ENCODE peak calls at places on chromosomes 13 and 19, in five cellular contexts. Q is ELR; S is BJ; J is left ventricle myocardium superior; I is activated CD4-positive, alpha-beta T cell treated with anti-CD3 and anti-CD28 coated beads for 36 hours. A is an unnamed sample.

GRCh38 chr13:48278806-48279205 is 24.7 kb upstream of the RB1 start:
- DNase-seq in Q (no peak), S (no peak), J (no peak), I (no peak), A (no peak)

GRCh38 chr13:104584481-104584880 is 1518.3 kb upstream of the SLC10A2 start:
- DNase-seq in Q (no peak), S (no peak), J (no peak), I (no peak), A (peak)

GRCh38 chr13:94534171-94534570 is 54.7 kb upstream of the DCT start:
- DNase-seq in Q (peak), S (no peak), J (no peak), I (no peak), A (no peak)

GRCh38 chr13:79160818-79161217 is 245.2 kb downstream of the RBM26 start:
- DNase-seq in Q (no peak), S (no peak), J (no peak), I (no peak), A (no peak)

GRCh38 chr13:46773556-46773955 is 23.4 kb downstream of the ESD start:
- DNase-seq in Q (no peak), S (no peak), J (no peak), I (no peak), A (peak)

GRCh38 chr19:44007473-44007872 is 4.7 kb downstream of the ZNF230 start:
- DNase-seq in Q (no peak), S (no peak), J (no peak), I (no peak), A (no peak)

GRCh38 chr19:39157275-39157996 is 31.9 kb downstream of the PAK4 start:
- DNase-seq in Q (no peak), S (no peak), J (no peak), I (no peak), A (no peak)

GRCh38 chr19:52941941-52942370 is 18.7 kb upstream of the ZNF888 start:
- DNase-seq in Q (peak), S (no peak), J (peak), I (peak), A (peak)

GRCh38 chr13:27665333-27665732 is 43.6 kb downstream of the POLR1D start:
- DNase-seq in Q (peak), S (no peak), J (no peak), I (no peak), A (no peak)

GRCh38 chr13:46165485-46166220 is 16.3 kb downstream of the LCP1 start:
- DNase-seq in Q (peak), S (no peak), J (no peak), I (peak), A (no peak)

GRCh38 chr19:17627161-17627560 is 61.0 kb downstream of the UNC13A start:
- DNase-seq in Q (no peak), S (no peak), J (no peak), I (no peak), A (no peak)

GRCh38 chr13:29849071-29849541 is 1.3 kb downstream of the UBL3 start:
- DNase-seq in Q (peak), S (no peak), J (no peak), I (peak), A (peak)

GRCh38 chr13:114053026-114053425 is 79.2 kb upstream of the C13orf46 start:
- DNase-seq in Q (peak), S (no peak), J (no peak), I (no peak), A (no peak)

GRCh38 chr19:51798958-51799310 is 4.0 kb downstream of the FPR3 start:
- DNase-seq in Q (no peak), S (no peak), J (no peak), I (no peak), A (no peak)

GRCh38 chr19:10961073-10961762 is 388 bp downstream of the SMARCA4 start:
- DNase-seq in Q (peak), S (no peak), J (peak), I (no peak), A (peak)

GRCh38 chr19:15629003-15629880 is 11.5 kb upstream of the CYP4F3 start:
- DNase-seq in Q (peak), S (no peak), J (peak), I (peak), A (peak)

GRCh38 chr13:113874177-113874576 is 10.3 kb upstream of the GAS6 start:
- DNase-seq in Q (no peak), S (no peak), J (no peak), I (no peak), A (no peak)

A was measured in NCI-H82.